ENCODE peak calls at places on chromosomes 1 and 21, in five cellular contexts. O, V, C, X and R are unnamed samples.

GRCh38 chr1:31183927-31184554 is 55.6 kb downstream of the NKAIN1 start:
- DNase-seq in O (peak; percentile 82), V (no peak), C (no peak), X (no peak), R (no peak)

GRCh38 chr1:75996196-75996595 is 64.0 kb upstream of the ASB17 start:
- DNase-seq in O (no peak), V (no peak), C (no peak), X (no peak), R (no peak)

GRCh38 chr1:1760715-1761114 is 17.6 kb downstream of the NADK start:
- DNase-seq in O (peak; percentile 19), V (no peak), C (no peak), X (no peak), R (peak; percentile 61)

GRCh38 chr1:51924455-51924854 is 45.9 kb upstream of the NRDC start:
- DNase-seq in O (no peak), V (no peak), C (no peak), X (no peak), R (no peak)

GRCh38 chr1:42999308-42999707 is 40.6 kb upstream of the SLC2A1 start:
- DNase-seq in O (no peak), V (no peak), C (no peak), X (no peak), R (no peak)

GRCh38 chr1:68625636-68626035 is 128.8 kb upstream of the DEPDC1 start:
- DNase-seq in O (no peak), V (no peak), C (no peak), X (no peak), R (no peak)

GRCh38 chr1:80657048-80657653 is 1143.6 kb upstream of the ADGRL2 start:
- DNase-seq in O (peak; percentile 19), V (no peak), C (no peak), X (no peak), R (no peak)

GRCh38 chr1:165449121-165449520 is 4.2 kb upstream of the RXRG start:
- DNase-seq in O (no peak), V (no peak), C (no peak), X (no peak), R (no peak)

GRCh38 chr1:58500036-58500435 is 46.5 kb downstream of the OMA1 start:
- DNase-seq in O (no peak), V (no peak), C (no peak), X (no peak), R (no peak)

GRCh38 chr1:244324176-244324883 is 127.4 kb downstream of the ADSS2 start:
- DNase-seq in O (no peak), V (no peak), C (no peak), X (no peak), R (no peak)

GRCh38 chr1:160098852-160099647 is 631 bp upstream of the IGSF8 start:
- DNase-seq in O (peak; percentile 100), V (peak; percentile 79), C (peak; percentile 98), X (peak; percentile 88), R (peak; percentile 100)

GRCh38 chr1:147890177-147890790 is 12.3 kb upstream of the GJA8 start:
- DNase-seq in O (peak; percentile 72), V (no peak), C (peak; percentile 53), X (no peak), R (peak; percentile 87)

GRCh38 chr1:226988337-226988672 is 48.2 kb downstream of the COQ8A start:
- DNase-seq in O (peak; percentile 76), V (no peak), C (no peak), X (no peak), R (no peak)

GRCh38 chr1:111236806-111237205 is 9.3 kb downstream of the CHI3L2 start:
- DNase-seq in O (no peak), V (no peak), C (no peak), X (no peak), R (no peak)

GRCh38 chr1:43270421-43271095 is 775 bp downstream of the TMEM125 start:
- DNase-seq in O (peak; percentile 96), V (no peak), C (no peak), X (no peak), R (peak; percentile 72)

GRCh38 chr1:172823534-172823933 is 164.6 kb downstream of the FASLG start:
- DNase-seq in O (no peak), V (no peak), C (no peak), X (no peak), R (no peak)

GRCh38 chr1:200877839-200878551 is 5.2 kb downstream of the GPR25 start:
- DNase-seq in O (no peak), V (no peak), C (no peak), X (no peak), R (no peak)

GRCh38 chr1:29986986-29987385 is 736.4 kb downstream of the MATN1 start:
- DNase-seq in O (peak; percentile 61), V (no peak), C (no peak), X (no peak), R (no peak)

GRCh38 chr1:109980324-109981127 is 4.0 kb upstream of the AHCYL1 start:
- DNase-seq in O (peak; percentile 79), V (no peak), C (peak; percentile 11), X (no peak), R (no peak)

GRCh38 chr1:31981976-31982375 is 31.7 kb upstream of the KHDRBS1 start:
- DNase-seq in O (no peak), V (no peak), C (peak; percentile 44), X (no peak), R (no peak)

GRCh38 chr1:185719021-185719420 is 15.2 kb upstream of the HMCN1 start:
- DNase-seq in O (peak; percentile 24), V (peak; percentile 36), C (no peak), X (no peak), R (no peak)

GRCh38 chr1:247212914-247213617 is 41.2 kb upstream of the ZNF124 start:
- DNase-seq in O (no peak), V (no peak), C (no peak), X (no peak), R (no peak)

GRCh38 chr1:247211339-247211738 is 39.5 kb upstream of the ZNF124 start:
- DNase-seq in O (no peak), V (no peak), C (no peak), X (no peak), R (no peak)

GRCh38 chr1:247218252-247218651 is 37.6 kb upstream of the VN1R5 start:
- DNase-seq in O (no peak), V (no peak), C (no peak), X (no peak), R (no peak)

GRCh38 chr1:247212012-247212411 is 40.2 kb upstream of the ZNF124 start:
- DNase-seq in O (no peak), V (no peak), C (no peak), X (no peak), R (no peak)

GRCh38 chr1:247216246-247216645 is 39.6 kb upstream of the VN1R5 start:
- DNase-seq in O (no peak), V (no peak), C (no peak), X (no peak), R (no peak)
- H3K4me3 ChIP-seq in O (no peak overlapping the region), V (no peak overlapping the region), C (no peak overlapping the region), X (no peak overlapping the region), R (no peak overlapping the region)

DNA sequence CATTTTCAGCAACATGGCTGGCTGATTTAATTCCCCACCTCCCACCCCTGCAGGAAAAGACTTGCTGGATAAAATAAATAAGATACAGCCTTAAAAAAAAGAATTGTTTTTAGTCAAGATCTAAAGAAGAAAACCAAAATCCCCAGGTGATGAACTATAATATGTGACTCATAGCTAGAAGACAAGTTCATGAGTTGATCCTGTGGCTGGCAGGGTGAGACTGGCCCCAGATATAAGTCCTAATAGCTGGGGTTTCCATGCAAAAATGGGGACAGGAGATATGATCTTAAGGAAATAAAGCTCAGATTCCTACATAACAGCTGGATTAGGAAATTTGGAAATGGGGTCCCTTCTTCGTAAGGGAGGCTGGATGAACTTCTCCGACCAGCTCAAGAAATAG is 21.9 kb upstream of the RGSL1 start:
- DNase-seq in O (no peak), V (no peak), C (no peak), X (no peak), R (no peak)
- H3K4me3 ChIP-seq in O (no peak overlapping the region), V (no peak overlapping the region), C (no peak overlapping the region), X (no peak overlapping the region), R (no peak overlapping the region)

DNA sequence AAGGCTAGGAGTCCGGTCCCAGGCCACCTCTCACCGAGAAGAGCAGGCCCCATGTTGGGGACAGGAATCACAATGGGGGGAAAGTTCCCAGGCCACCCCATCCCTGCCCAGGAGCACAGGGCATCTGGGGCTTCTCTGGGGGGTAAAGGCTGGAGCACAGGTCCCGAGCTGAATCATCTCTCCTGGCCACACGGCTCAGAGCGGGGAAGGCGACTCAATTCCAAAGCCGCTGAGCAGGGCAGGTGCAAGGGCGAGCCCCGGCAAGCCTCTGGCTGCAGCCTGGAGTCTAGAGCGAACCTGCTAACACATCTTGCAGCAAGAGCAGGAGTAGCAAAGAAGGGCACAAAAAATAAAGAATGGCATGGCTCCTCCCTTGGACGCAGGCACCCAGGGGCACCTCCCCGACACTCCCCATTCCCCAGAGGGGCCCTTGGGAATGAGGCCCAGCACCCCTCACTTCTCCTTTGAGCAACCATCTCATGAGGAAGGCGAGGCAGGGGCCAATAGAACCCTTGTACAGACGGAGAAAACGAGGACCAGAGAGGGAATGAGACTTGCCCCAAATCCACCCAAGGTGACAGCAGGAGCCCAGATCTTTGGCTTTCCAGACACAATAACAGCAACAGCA is 20.6 kb upstream of the ALDH4A1 start:
- DNase-seq in O (no peak), V (no peak), C (no peak), X (no peak), R (no peak)
- H3K4me3 ChIP-seq in O (no peak overlapping the region), V (no peak overlapping the region), C (no peak overlapping the region), X (peak overlapping the region; percentile 63), R (no peak overlapping the region)

GRCh38 chr1:205343431-205344009 is 13.2 kb downstream of the KLHDC8A start:
- DNase-seq in O (peak; percentile 84), V (no peak), C (no peak), X (no peak), R (peak; percentile 79)
- H3K4me3 ChIP-seq in O (peak overlapping the region; percentile 68), V (peak overlapping the region; percentile 37), C (no peak overlapping the region), X (peak overlapping the region; percentile 65), R (peak overlapping the region; percentile 70)

GRCh38 chr21:46598563-46599250 is 6.2 kb downstream of the S100B start:
- DNase-seq in O (no peak), V (no peak), C (no peak), X (no peak), R (no peak)
- H3K4me3 ChIP-seq in O (no peak overlapping the region), V (no peak overlapping the region), C (no peak overlapping the region), X (no peak overlapping the region), R (no peak overlapping the region)

DNA sequence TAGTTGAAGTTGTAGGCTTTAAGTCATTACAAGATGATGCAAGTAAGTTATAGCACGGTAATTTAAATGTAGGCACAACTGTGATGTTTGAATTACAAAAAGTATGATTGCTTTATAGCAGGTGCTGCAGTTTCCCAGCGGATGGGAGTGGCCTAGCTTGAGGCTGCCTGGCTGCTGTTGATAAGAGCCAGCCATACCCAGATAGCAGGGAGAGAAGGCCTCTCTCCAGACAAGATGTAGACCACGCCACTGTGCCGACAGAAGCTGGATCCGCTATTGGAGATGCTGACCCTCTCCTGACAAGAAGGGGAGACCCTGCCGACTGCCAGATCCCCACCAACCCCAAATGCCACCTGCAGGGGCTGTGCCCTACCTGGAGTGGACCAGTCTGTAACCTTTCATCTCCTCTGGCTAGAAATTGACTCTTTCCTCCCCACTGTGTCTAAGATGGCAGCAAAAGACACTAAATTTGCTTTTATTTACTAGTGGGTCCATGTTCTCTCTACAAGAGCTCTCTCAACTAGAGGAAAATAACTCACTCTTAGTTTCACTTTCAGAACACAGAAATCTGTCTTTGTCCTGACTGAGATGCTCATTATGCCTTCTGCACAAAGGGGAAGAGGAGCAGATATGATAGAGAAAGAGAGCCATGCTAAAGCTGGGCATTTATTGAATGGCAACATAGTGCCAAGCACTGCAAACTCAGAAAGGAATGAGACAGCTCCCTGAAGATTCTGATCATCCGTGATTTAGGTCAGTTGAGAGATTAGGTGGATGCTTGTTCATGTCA is 127.9 kb downstream of the URB2 start:
- DNase-seq in O (no peak), V (no peak), C (peak; percentile 11), X (no peak), R (no peak)
- H3K4me3 ChIP-seq in O (no peak overlapping the region), V (no peak overlapping the region), C (peak overlapping the region; percentile 40), X (no peak overlapping the region), R (no peak overlapping the region)